ENCODE peak calls at places on chromosome 14, in six cellular contexts. One of them, this sample, is unnamed.

GRCh38 chr14:90447720-90448497 is 51.1 kb downstream of the CALM1 start:
- DNase-seq in K562: peak
- DNase-seq in HepG2: peak
- DNase-seq in endothelial cell of umbilical vein: no peak
- DNase-seq in GM12878: no peak
- DNase-seq in A549: no peak
- DNase-seq in this sample: peak

GRCh38 chr14:104555621-104556255 is 23.8 kb upstream of the C14orf180 start:
- DNase-seq in A549: no peak
- DNase-seq in K562: no peak
- DNase-seq in endothelial cell of umbilical vein: no peak
- DNase-seq in GM12878: no peak
- DNase-seq in HepG2: no peak
- DNase-seq in this sample: no peak

GRCh38 chr14:103275000-103275399 is 59.0 kb upstream of the EIF5 start:
- DNase-seq in K562: no peak
- DNase-seq in HepG2: no peak
- DNase-seq in endothelial cell of umbilical vein: no peak
- DNase-seq in GM12878: no peak
- DNase-seq in A549: no peak
- DNase-seq in this sample: no peak

GRCh38 chr14:98579140-98579539 is 692.9 kb downstream of the BCL11B start:
- DNase-seq in HepG2: no peak
- DNase-seq in GM12878: no peak
- DNase-seq in endothelial cell of umbilical vein: no peak
- DNase-seq in A549: no peak
- DNase-seq in K562: no peak
- DNase-seq in this sample: no peak

GRCh38 chr14:74109369-74109768 is 24.6 kb downstream of the LIN52 start:
- DNase-seq in endothelial cell of umbilical vein: no peak
- DNase-seq in K562: no peak
- DNase-seq in HepG2: no peak
- DNase-seq in A549: no peak
- DNase-seq in GM12878: no peak
- DNase-seq in this sample: no peak

GRCh38 chr14:67674139-67674479 is 323 bp downstream of the VTI1B start:
- DNase-seq in GM12878: no peak
- DNase-seq in HepG2: peak
- DNase-seq in endothelial cell of umbilical vein: peak
- DNase-seq in A549: peak
- DNase-seq in K562: peak
- DNase-seq in this sample: peak

GRCh38 chr14:64760146-64760755 is 56.0 kb downstream of the PLEKHG3 start:
- DNase-seq in GM12878: no peak
- DNase-seq in A549: peak
- DNase-seq in endothelial cell of umbilical vein: peak
- DNase-seq in K562: peak
- DNase-seq in HepG2: peak
- DNase-seq in this sample: peak

GRCh38 chr14:74568896-74569295 is 43.1 kb downstream of the LTBP2 start:
- DNase-seq in A549: no peak
- DNase-seq in endothelial cell of umbilical vein: no peak
- DNase-seq in GM12878: no peak
- DNase-seq in K562: no peak
- DNase-seq in HepG2: no peak
- DNase-seq in this sample: no peak

GRCh38 chr14:59101441-59101840 is 87.0 kb upstream of the DAAM1 start:
- DNase-seq in GM12878: no peak
- DNase-seq in A549: no peak
- DNase-seq in HepG2: no peak
- DNase-seq in K562: no peak
- DNase-seq in endothelial cell of umbilical vein: no peak
- DNase-seq in this sample: no peak

GRCh38 chr14:49512147-49512551 is 74.0 kb downstream of the RPS29 start:
- DNase-seq in A549: no peak
- DNase-seq in endothelial cell of umbilical vein: peak
- DNase-seq in HepG2: no peak
- DNase-seq in K562: no peak
- DNase-seq in GM12878: no peak
- DNase-seq in this sample: no peak

GRCh38 chr14:67962215-67962644 is 142.7 kb downstream of the RAD51B start:
- DNase-seq in GM12878: peak
- DNase-seq in A549: no peak
- DNase-seq in K562: no peak
- DNase-seq in HepG2: no peak
- DNase-seq in endothelial cell of umbilical vein: no peak
- DNase-seq in this sample: peak

GRCh38 chr14:71324767-71325272 is 417.6 kb downstream of the PCNX1 start:
- DNase-seq in K562: no peak
- DNase-seq in endothelial cell of umbilical vein: no peak
- DNase-seq in GM12878: peak
- DNase-seq in HepG2: no peak
- DNase-seq in A549: no peak
- DNase-seq in this sample: peak

GRCh38 chr14:96177766-96178377 is 26.8 kb upstream of the BDKRB2 start:
- DNase-seq in K562: no peak
- DNase-seq in HepG2: no peak
- DNase-seq in endothelial cell of umbilical vein: no peak
- DNase-seq in GM12878: no peak
- DNase-seq in A549: no peak
- DNase-seq in this sample: no peak

GRCh38 chr14:104872469-104873341 is 7.6 kb downstream of the CEP170B start:
- DNase-seq in endothelial cell of umbilical vein: no peak
- DNase-seq in GM12878: no peak
- DNase-seq in HepG2: no peak
- DNase-seq in A549: no peak
- DNase-seq in K562: peak
- DNase-seq in this sample: no peak

GRCh38 chr14:90235179-90235976 is 21.0 kb upstream of the PSMC1 start:
- DNase-seq in HepG2: peak
- DNase-seq in K562: peak
- DNase-seq in A549: peak
- DNase-seq in GM12878: no peak
- DNase-seq in endothelial cell of umbilical vein: peak
- DNase-seq in this sample: peak

GRCh38 chr14:100237735-100238418 is 1.1 kb upstream of the YY1 start:
- DNase-seq in A549: peak
- DNase-seq in GM12878: no peak
- DNase-seq in HepG2: peak
- DNase-seq in endothelial cell of umbilical vein: peak
- DNase-seq in K562: no peak
- DNase-seq in this sample: peak

GRCh38 chr14:89851031-89851430 is 103.5 kb downstream of the EFCAB11 start:
- DNase-seq in endothelial cell of umbilical vein: no peak
- DNase-seq in GM12878: no peak
- DNase-seq in A549: no peak
- DNase-seq in K562: no peak
- DNase-seq in HepG2: no peak
- DNase-seq in this sample: no peak

GRCh38 chr14:99233222-99234035 is 38.6 kb downstream of the BCL11B start:
- DNase-seq in endothelial cell of umbilical vein: no peak
- DNase-seq in GM12878: no peak
- DNase-seq in HepG2: no peak
- DNase-seq in K562: no peak
- DNase-seq in A549: no peak
- DNase-seq in this sample: no peak

GRCh38 chr14:80996049-80996901 is 40.9 kb downstream of the TSHR start:
- DNase-seq in A549: peak
- DNase-seq in K562: peak
- DNase-seq in endothelial cell of umbilical vein: peak
- DNase-seq in GM12878: no peak
- DNase-seq in HepG2: peak
- DNase-seq in this sample: peak

GRCh38 chr14:75310295-75311059 is 31.8 kb downstream of the FOS start:
- DNase-seq in A549: peak
- DNase-seq in endothelial cell of umbilical vein: peak
- DNase-seq in GM12878: no peak
- DNase-seq in HepG2: no peak
- DNase-seq in K562: no peak
- DNase-seq in this sample: no peak

GRCh38 chr14:94003397-94003796 is 6.3 kb downstream of the CCDC197 start:
- DNase-seq in HepG2: no peak
- DNase-seq in A549: no peak
- DNase-seq in GM12878: no peak
- DNase-seq in endothelial cell of umbilical vein: no peak
- DNase-seq in K562: no peak
- DNase-seq in this sample: no peak

GRCh38 chr14:89266754-89267153 is 150.3 kb downstream of the FOXN3 start:
- DNase-seq in endothelial cell of umbilical vein: no peak
- DNase-seq in K562: no peak
- DNase-seq in HepG2: no peak
- DNase-seq in GM12878: no peak
- DNase-seq in A549: no peak
- DNase-seq in this sample: no peak

GRCh38 chr14:67941456-67942018 is 122.0 kb downstream of the RAD51B start:
- DNase-seq in K562: no peak
- DNase-seq in HepG2: peak
- DNase-seq in GM12878: no peak
- DNase-seq in A549: no peak
- DNase-seq in endothelial cell of umbilical vein: no peak
- DNase-seq in this sample: no peak

GRCh38 chr14:91374287-91374880 is 43.2 kb downstream of the CCDC88C start:
- DNase-seq in endothelial cell of umbilical vein: peak
- DNase-seq in A549: no peak
- DNase-seq in HepG2: no peak
- DNase-seq in K562: no peak
- DNase-seq in GM12878: no peak
- DNase-seq in this sample: no peak

GRCh38 chr14:99703381-99703780 is 19.3 kb downstream of the CYP46A1 start:
- DNase-seq in GM12878: no peak
- DNase-seq in endothelial cell of umbilical vein: no peak
- DNase-seq in A549: no peak
- DNase-seq in K562: no peak
- DNase-seq in HepG2: no peak
- DNase-seq in this sample: no peak

GRCh38 chr14:63760014-63760413 is 32.1 kb upstream of the SGPP1 start:
- DNase-seq in A549: no peak
- DNase-seq in HepG2: no peak
- DNase-seq in K562: no peak
- DNase-seq in endothelial cell of umbilical vein: no peak
- DNase-seq in GM12878: no peak
- DNase-seq in this sample: no peak
- TF ChIP-seq MYC in A549: no peak
- TF ChIP-seq MYC in HepG2: no peak
- TF ChIP-seq MYC in K562: no peak
- TF ChIP-seq MYC in endothelial cell of umbilical vein: no peak
- TF ChIP-seq MYC in GM12878: no peak
- TF ChIP-seq MYC in this sample: no peak

DNA sequence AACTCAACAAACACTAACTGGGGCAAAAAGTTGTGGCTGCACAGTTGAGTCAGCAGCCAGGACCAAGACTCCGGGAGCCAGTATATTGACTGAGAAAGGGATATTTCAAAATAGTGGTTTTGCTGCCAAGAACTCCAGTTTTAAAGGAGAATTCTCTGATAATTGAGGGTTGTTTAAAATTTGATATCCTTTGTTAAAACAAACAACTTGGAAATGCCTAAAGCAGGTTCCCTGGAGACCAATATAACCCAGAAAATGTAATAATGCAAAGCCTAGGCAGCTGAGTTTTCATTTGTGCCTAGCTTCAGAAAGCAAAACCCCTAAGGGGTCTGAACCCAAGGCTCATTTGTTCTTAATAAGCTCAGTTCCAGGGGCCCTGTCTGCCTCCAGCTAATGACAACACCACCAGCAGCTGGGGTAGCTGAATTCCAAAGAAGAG is 311.7 kb upstream of the CCDC196 start:
- DNase-seq in GM12878: no peak
- DNase-seq in HepG2: no peak
- DNase-seq in A549: no peak
- DNase-seq in K562: no peak
- DNase-seq in endothelial cell of umbilical vein: no peak
- DNase-seq in this sample: no peak
- TF ChIP-seq POLR2A in GM12878: no peak
- TF ChIP-seq POLR2A in HepG2: no peak
- TF ChIP-seq POLR2A in A549: no peak
- TF ChIP-seq POLR2A in K562: no peak
- TF ChIP-seq POLR2A in endothelial cell of umbilical vein: no peak
- TF ChIP-seq POLR2A in this sample: no peak

GRCh38 chr14:36655963-36656768 is 5.5 kb upstream of the PAX9 start:
- DNase-seq in A549: peak
- DNase-seq in endothelial cell of umbilical vein: no peak
- DNase-seq in K562: peak
- DNase-seq in GM12878: no peak
- DNase-seq in HepG2: peak
- DNase-seq in this sample: peak
- H3K4me3 ChIP-seq in A549: peak
- H3K4me3 ChIP-seq in endothelial cell of umbilical vein: no peak
- H3K4me3 ChIP-seq in K562: no peak
- H3K4me3 ChIP-seq in GM12878: no peak
- H3K4me3 ChIP-seq in HepG2: no peak
- H3K4me3 ChIP-seq in this sample: no peak

DNA sequence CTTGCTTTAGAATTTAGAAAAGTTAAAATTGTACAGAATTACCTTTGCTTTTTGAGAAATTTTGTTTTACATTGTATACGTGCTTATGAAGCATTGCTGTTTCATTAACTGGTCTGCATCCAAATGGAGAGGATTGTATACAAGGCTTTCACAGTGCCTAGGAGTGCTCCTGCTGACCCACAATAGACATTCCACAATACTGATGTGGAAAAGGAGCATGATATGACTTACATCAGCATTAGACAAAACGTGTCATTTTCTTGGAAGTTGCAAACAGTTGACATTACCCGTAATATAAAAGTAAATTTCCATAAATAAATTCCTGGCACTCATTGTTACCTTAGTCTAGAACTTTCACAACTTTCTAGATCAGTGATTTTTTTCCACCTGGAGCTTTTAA is 1.9 kb downstream of the PRKD1 start:
- DNase-seq in GM12878: no peak
- DNase-seq in K562: no peak
- DNase-seq in HepG2: no peak
- DNase-seq in A549: no peak
- DNase-seq in endothelial cell of umbilical vein: no peak
- DNase-seq in this sample: no peak
- TF ChIP-seq MYC in GM12878: no peak
- TF ChIP-seq MYC in K562: no peak
- TF ChIP-seq MYC in HepG2: no peak
- TF ChIP-seq MYC in A549: no peak
- TF ChIP-seq MYC in endothelial cell of umbilical vein: no peak
- TF ChIP-seq MYC in this sample: no peak

GRCh38 chr14:22887260-22887989 is 4.4 kb downstream of the REM2 start:
- DNase-seq in K562: peak
- DNase-seq in endothelial cell of umbilical vein: no peak
- DNase-seq in GM12878: peak
- DNase-seq in A549: peak
- DNase-seq in HepG2: no peak
- DNase-seq in this sample: peak
- TF ChIP-seq POLR2A in K562: peak
- TF ChIP-seq POLR2A in endothelial cell of umbilical vein: no peak
- TF ChIP-seq POLR2A in GM12878: no peak
- TF ChIP-seq POLR2A in A549: no peak
- TF ChIP-seq POLR2A in HepG2: no peak
- TF ChIP-seq POLR2A in this sample: no peak

GRCh38 chr14:21382886-21383847 is 652 bp downstream of the SUPT16H start:
- DNase-seq in GM12878: no peak
- DNase-seq in A549: peak
- DNase-seq in HepG2: peak
- DNase-seq in K562: peak
- DNase-seq in endothelial cell of umbilical vein: peak
- DNase-seq in this sample: peak
- H3K4me3 ChIP-seq in GM12878: peak
- H3K4me3 ChIP-seq in A549: peak
- H3K4me3 ChIP-seq in HepG2: peak
- H3K4me3 ChIP-seq in K562: peak
- H3K4me3 ChIP-seq in endothelial cell of umbilical vein: peak
- H3K4me3 ChIP-seq in this sample: peak

This sample was measured in NB4.